ENCODE peak calls at places on chromosomes 13 and 19, in five cellular contexts. One of them, this sample, is unnamed.

GRCh38 chr19:33767898-33768413 is 28.7 kb upstream of the KCTD15 start:
- DNase-seq in NCI-H146: no peak
- DNase-seq in nephron progenitor cell: peak; percentile 98
- DNase-seq in fibroblast of villous mesenchyme: peak; percentile 41
- DNase-seq in NCI-H345: no peak
- DNase-seq in this sample: no peak

GRCh38 chr19:46927106-46927505 is 66.3 kb downstream of the ARHGAP35 start:
- DNase-seq in NCI-H146: no peak
- DNase-seq in nephron progenitor cell: no peak
- DNase-seq in fibroblast of villous mesenchyme: no peak
- DNase-seq in NCI-H345: no peak
- DNase-seq in this sample: no peak

GRCh38 chr13:99958402-99959126 is 13.0 kb downstream of the ZIC5 start:
- DNase-seq in NCI-H146: no peak
- DNase-seq in nephron progenitor cell: peak; percentile 28
- DNase-seq in fibroblast of villous mesenchyme: no peak
- DNase-seq in NCI-H345: no peak
- DNase-seq in this sample: no peak

GRCh38 chr19:39372047-39372802 is 18.7 kb downstream of the PAF1 start:
- DNase-seq in NCI-H146: no peak
- DNase-seq in nephron progenitor cell: no peak
- DNase-seq in fibroblast of villous mesenchyme: peak; percentile 93
- DNase-seq in NCI-H345: no peak
- DNase-seq in this sample: no peak

GRCh38 chr19:45468159-45468651 is 409 bp downstream of the FOSB start:
- DNase-seq in NCI-H146: no peak
- DNase-seq in nephron progenitor cell: peak; percentile 49
- DNase-seq in fibroblast of villous mesenchyme: no peak
- DNase-seq in NCI-H345: no peak
- DNase-seq in this sample: peak; percentile 38

GRCh38 chr13:76641056-76641455 is 245.1 kb downstream of the KCTD12 start:
- DNase-seq in NCI-H146: no peak
- DNase-seq in nephron progenitor cell: no peak
- DNase-seq in fibroblast of villous mesenchyme: peak; percentile 40
- DNase-seq in NCI-H345: no peak
- DNase-seq in this sample: no peak

GRCh38 chr19:44943801-44944249 is 1.8 kb downstream of the APOC4 start:
- DNase-seq in NCI-H146: no peak
- DNase-seq in nephron progenitor cell: no peak
- DNase-seq in fibroblast of villous mesenchyme: no peak
- DNase-seq in NCI-H345: no peak
- DNase-seq in this sample: no peak

GRCh38 chr19:17441241-17442135 is 7.0 kb downstream of the TMEM221 start:
- DNase-seq in NCI-H146: no peak
- DNase-seq in nephron progenitor cell: peak; percentile 44
- DNase-seq in fibroblast of villous mesenchyme: peak; percentile 8
- DNase-seq in NCI-H345: no peak
- DNase-seq in this sample: no peak

GRCh38 chr13:112690242-112690943 is 555 bp downstream of the ATP11A start:
- DNase-seq in NCI-H146: peak; percentile 69
- DNase-seq in nephron progenitor cell: peak; percentile 64
- DNase-seq in fibroblast of villous mesenchyme: peak; percentile 37
- DNase-seq in NCI-H345: peak; percentile 46
- DNase-seq in this sample: no peak

GRCh38 chr13:108816381-108816780 is 187.0 kb downstream of the MYO16 start:
- DNase-seq in NCI-H146: no peak
- DNase-seq in nephron progenitor cell: no peak
- DNase-seq in fibroblast of villous mesenchyme: peak; percentile 83
- DNase-seq in NCI-H345: no peak
- DNase-seq in this sample: no peak

GRCh38 chr19:19463348-19464117 is 51.8 kb downstream of the TSSK6 start:
- DNase-seq in NCI-H146: no peak
- DNase-seq in nephron progenitor cell: no peak
- DNase-seq in fibroblast of villous mesenchyme: peak; percentile 74
- DNase-seq in NCI-H345: no peak
- DNase-seq in this sample: no peak

GRCh38 chr19:16154557-16154956 is 11.1 kb downstream of the HSH2D start:
- DNase-seq in NCI-H146: no peak
- DNase-seq in nephron progenitor cell: no peak
- DNase-seq in fibroblast of villous mesenchyme: no peak
- DNase-seq in NCI-H345: no peak
- DNase-seq in this sample: no peak

GRCh38 chr19:28862238-28862637 is 350.7 kb downstream of the UQCRFS1 start:
- DNase-seq in NCI-H146: no peak
- DNase-seq in nephron progenitor cell: no peak
- DNase-seq in fibroblast of villous mesenchyme: no peak
- DNase-seq in NCI-H345: no peak
- DNase-seq in this sample: no peak

GRCh38 chr13:45584816-45585215 is 30.7 kb downstream of the ERICH6B start:
- DNase-seq in NCI-H146: no peak
- DNase-seq in nephron progenitor cell: no peak
- DNase-seq in fibroblast of villous mesenchyme: peak; percentile 27
- DNase-seq in NCI-H345: no peak
- DNase-seq in this sample: no peak

GRCh38 chr13:50277127-50277526 is 261.9 kb downstream of the KCNRG start:
- DNase-seq in NCI-H146: no peak
- DNase-seq in nephron progenitor cell: no peak
- DNase-seq in fibroblast of villous mesenchyme: no peak
- DNase-seq in NCI-H345: no peak
- DNase-seq in this sample: no peak

GRCh38 chr19:925087-925911 is 536 bp upstream of the ARID3A start:
- DNase-seq in NCI-H146: peak; percentile 68
- DNase-seq in nephron progenitor cell: peak; percentile 87
- DNase-seq in fibroblast of villous mesenchyme: peak; percentile 89
- DNase-seq in NCI-H345: peak; percentile 85
- DNase-seq in this sample: peak; percentile 61

GRCh38 chr13:46639033-46639981 is 86.3 kb downstream of the LRCH1 start:
- DNase-seq in NCI-H146: no peak
- DNase-seq in nephron progenitor cell: peak; percentile 23
- DNase-seq in fibroblast of villous mesenchyme: peak; percentile 71
- DNase-seq in NCI-H345: no peak
- DNase-seq in this sample: no peak

GRCh38 chr13:110113284-110113764 is 193.6 kb downstream of the COL4A1 start:
- DNase-seq in NCI-H146: no peak
- DNase-seq in nephron progenitor cell: no peak
- DNase-seq in fibroblast of villous mesenchyme: peak; percentile 43
- DNase-seq in NCI-H345: no peak
- DNase-seq in this sample: no peak

GRCh38 chr19:45166723-45167252 is 6.0 kb upstream of the NKPD1 start:
- DNase-seq in NCI-H146: no peak
- DNase-seq in nephron progenitor cell: peak; percentile 41
- DNase-seq in fibroblast of villous mesenchyme: no peak
- DNase-seq in NCI-H345: no peak
- DNase-seq in this sample: no peak

GRCh38 chr19:18893573-18894253 is 2.2 kb downstream of the CERS1 start:
- DNase-seq in NCI-H146: no peak
- DNase-seq in nephron progenitor cell: no peak
- DNase-seq in fibroblast of villous mesenchyme: no peak
- DNase-seq in NCI-H345: no peak
- DNase-seq in this sample: no peak

GRCh38 chr13:101455863-101456262 is 3.4 kb downstream of the ITGBL1 start:
- DNase-seq in NCI-H146: no peak
- DNase-seq in nephron progenitor cell: no peak
- DNase-seq in fibroblast of villous mesenchyme: peak; percentile 90
- DNase-seq in NCI-H345: no peak
- DNase-seq in this sample: no peak

GRCh38 chr13:48318714-48319457 is 15.3 kb downstream of the RB1 start:
- DNase-seq in NCI-H146: no peak
- DNase-seq in nephron progenitor cell: no peak
- DNase-seq in fibroblast of villous mesenchyme: no peak
- DNase-seq in NCI-H345: no peak
- DNase-seq in this sample: no peak

GRCh38 chr13:84137292-84137691 is 255.0 kb upstream of the SLITRK1 start:
- DNase-seq in NCI-H146: no peak
- DNase-seq in nephron progenitor cell: no peak
- DNase-seq in fibroblast of villous mesenchyme: no peak
- DNase-seq in NCI-H345: no peak
- DNase-seq in this sample: peak; percentile 26

GRCh38 chr13:28576037-28576436 is 81.1 kb upstream of the FLT1 start:
- DNase-seq in NCI-H146: no peak
- DNase-seq in nephron progenitor cell: no peak
- DNase-seq in fibroblast of villous mesenchyme: no peak
- DNase-seq in NCI-H345: no peak
- DNase-seq in this sample: no peak

GRCh38 chr19:19434483-19435045 is 29.1 kb downstream of the GATAD2A start:
- DNase-seq in NCI-H146: no peak
- DNase-seq in nephron progenitor cell: no peak
- DNase-seq in fibroblast of villous mesenchyme: peak; percentile 72
- DNase-seq in NCI-H345: no peak
- DNase-seq in this sample: no peak

GRCh38 chr19:33705090-33705847 is 83.5 kb downstream of the CHST8 start:
- DNase-seq in NCI-H146: no peak
- DNase-seq in nephron progenitor cell: no peak
- DNase-seq in fibroblast of villous mesenchyme: no peak
- DNase-seq in NCI-H345: no peak
- DNase-seq in this sample: no peak

This sample was measured in T-helper 17 cell.